ENCODE peak calls at places on chromosomes 6 and 20, in eight cellular contexts. N, T, G, Y, Z, B, H and I are unnamed samples.

GRCh38 chr6:41677430-41678045 is 39.3 kb downstream of the MDFI start:
- DNase-seq in N (no peak), T (no peak), G (peak; percentile 19), Y (no peak), Z (no peak), B (no peak), H (no peak), I (no peak)

GRCh38 chr20:63101781-63102719 is 95.3 kb upstream of the BHLHE23 start:
- DNase-seq in N (no peak), T (no peak), G (no peak), Y (peak; percentile 30), Z (peak; percentile 77), B (no peak), H (peak; percentile 20), I (peak; percentile 32)

GRCh38 chr6:108295676-108296075 is 822 bp downstream of the AFG1L start:
- DNase-seq in N (no peak), T (no peak), G (no peak), Y (no peak), Z (no peak), B (no peak), H (no peak), I (peak; percentile 43)

GRCh38 chr6:75347797-75348610 is 63.4 kb upstream of the TMEM30A start:
- DNase-seq in N (no peak), T (no peak), G (no peak), Y (no peak), Z (no peak), B (no peak), H (no peak), I (no peak)

GRCh38 chr6:3335169-3335568 is 76.4 kb downstream of the PSMG4 start:
- DNase-seq in N (no peak), T (no peak), G (no peak), Y (no peak), Z (no peak), B (no peak), H (no peak), I (no peak)

GRCh38 chr6:148550569-148550968 is 196.3 kb upstream of the UST start:
- DNase-seq in N (peak; percentile 32), T (no peak), G (no peak), Y (no peak), Z (no peak), B (no peak), H (no peak), I (no peak)

GRCh38 chr20:22716824-22717351 is 132.5 kb upstream of the FOXA2 start:
- DNase-seq in N (no peak), T (no peak), G (no peak), Y (no peak), Z (no peak), B (no peak), H (no peak), I (no peak)

GRCh38 chr6:166305562-166306117 is 2.6 kb downstream of the PRR18 start:
- DNase-seq in N (no peak), T (no peak), G (peak; percentile 68), Y (no peak), Z (no peak), B (no peak), H (no peak), I (no peak)

GRCh38 chr20:63107449-63108200 is 100.9 kb upstream of the BHLHE23 start:
- DNase-seq in N (no peak), T (no peak), G (no peak), Y (no peak), Z (no peak), B (no peak), H (no peak), I (no peak)

GRCh38 chr20:47502271-47502730 is 614 bp downstream of the NCOA3 start:
- DNase-seq in N (no peak), T (no peak), G (no peak), Y (peak; percentile 14), Z (peak; percentile 41), B (no peak), H (no peak), I (no peak)

GRCh38 chr6:44030812-44031454 is 96.3 kb downstream of the MRPL14 start:
- DNase-seq in N (no peak), T (no peak), G (no peak), Y (no peak), Z (no peak), B (no peak), H (no peak), I (no peak)

GRCh38 chr6:91509711-91510110 is 922.8 kb upstream of the MAP3K7 start:
- DNase-seq in N (no peak), T (no peak), G (no peak), Y (no peak), Z (no peak), B (no peak), H (no peak), I (no peak)

GRCh38 chr6:85078071-85078470 is 313.7 kb upstream of the TBX18 start:
- DNase-seq in N (peak; percentile 5), T (peak; percentile 39), G (no peak), Y (peak; percentile 94), Z (no peak), B (no peak), H (no peak), I (no peak)

GRCh38 chr6:79117752-79118151 is 39.7 kb upstream of the PHIP start:
- DNase-seq in N (no peak), T (no peak), G (no peak), Y (no peak), Z (no peak), B (no peak), H (no peak), I (no peak)

GRCh38 chr6:128463942-128464341 is 56.5 kb downstream of the PTPRK start:
- DNase-seq in N (no peak), T (no peak), G (no peak), Y (peak; percentile 8), Z (no peak), B (no peak), H (no peak), I (no peak)

GRCh38 chr6:29992792-29993191 is 50.5 kb downstream of the HLA-A start:
- DNase-seq in N (no peak), T (no peak), G (no peak), Y (no peak), Z (peak; percentile 34), B (no peak), H (no peak), I (no peak)

GRCh38 chr6:166251196-166251595 is 57.0 kb downstream of the PRR18 start:
- DNase-seq in N (no peak), T (no peak), G (no peak), Y (no peak), Z (no peak), B (peak; percentile 30), H (no peak), I (no peak)

GRCh38 chr20:63530788-63531160 is 6.4 kb downstream of the PTK6 start:
- DNase-seq in N (no peak), T (no peak), G (no peak), Y (no peak), Z (no peak), B (no peak), H (no peak), I (no peak)

GRCh38 chr6:130841128-130841728 is 14.0 kb downstream of the SMLR1 start:
- DNase-seq in N (no peak), T (no peak), G (peak; percentile 32), Y (peak; percentile 56), Z (no peak), B (no peak), H (no peak), I (no peak)

GRCh38 chr20:14264869-14265268 is 72.5 kb downstream of the FLRT3 start:
- DNase-seq in N (peak; percentile 22), T (no peak), G (peak; percentile 22), Y (peak; percentile 10), Z (no peak), B (no peak), H (no peak), I (no peak)

GRCh38 chr20:2206957-2207769 is 88.6 kb upstream of the TGM3 start:
- DNase-seq in N (peak; percentile 53), T (no peak), G (peak; percentile 72), Y (peak; percentile 55), Z (peak; percentile 78), B (no peak), H (peak; percentile 58), I (peak; percentile 50)

GRCh38 chr6:155813548-155813947 is 357.9 kb upstream of the NOX3 start:
- DNase-seq in N (no peak), T (no peak), G (no peak), Y (no peak), Z (no peak), B (no peak), H (no peak), I (no peak)

GRCh38 chr20:44429017-44429339 is 46.7 kb upstream of the TTPAL start:
- DNase-seq in N (no peak), T (no peak), G (no peak), Y (no peak), Z (no peak), B (no peak), H (no peak), I (no peak)

GRCh38 chr20:20369353-20370086 is 1.6 kb downstream of the INSM1 start:
- DNase-seq in N (no peak), T (no peak), G (peak; percentile 65), Y (no peak), Z (peak; percentile 53), B (no peak), H (no peak), I (no peak)

GRCh38 chr6:10166031-10166430 is 248.8 kb downstream of the TFAP2A start:
- DNase-seq in N (no peak), T (no peak), G (no peak), Y (no peak), Z (no peak), B (peak; percentile 6), H (no peak), I (no peak)

GRCh38 chr6:30163090-30163917 is at the start of gene TRIM15:
- DNase-seq in N (peak; percentile 90), T (no peak), G (no peak), Y (no peak), Z (peak; percentile 77), B (no peak), H (no peak), I (no peak)

GRCh38 chr20:47099749-47100515 is 205.3 kb downstream of the EYA2 start:
- DNase-seq in N (no peak), T (no peak), G (no peak), Y (no peak), Z (no peak), B (no peak), H (no peak), I (no peak)

GRCh38 chr6:116513224-116513875 is 1.9 kb downstream of the CALHM5 start:
- DNase-seq in N (no peak), T (no peak), G (no peak), Y (no peak), Z (no peak), B (no peak), H (no peak), I (no peak)

GRCh38 chr6:21102624-21103023 is 490.9 kb upstream of the SOX4 start:
- DNase-seq in N (no peak), T (no peak), G (no peak), Y (no peak), Z (no peak), B (no peak), H (no peak), I (no peak)

GRCh38 chr20:16613954-16614353 is 40.7 kb upstream of the KIF16B start:
- DNase-seq in N (no peak), T (no peak), G (no peak), Y (no peak), Z (no peak), B (no peak), H (no peak), I (no peak)

GRCh38 chr6:68776382-68776781 is 141.3 kb downstream of the ADGRB3 start:
- DNase-seq in N (no peak), T (no peak), G (no peak), Y (no peak), Z (no peak), B (no peak), H (no peak), I (no peak)

GRCh38 chr6:90375681-90376439 is 79.2 kb upstream of the BACH2 start:
- DNase-seq in N (no peak), T (peak; percentile 46), G (no peak), Y (peak; percentile 83), Z (no peak), B (peak; percentile 97), H (no peak), I (no peak)

GRCh38 chr6:5754904-5755303 is 251.8 kb downstream of the NRN1 start:
- DNase-seq in N (no peak), T (no peak), G (no peak), Y (no peak), Z (no peak), B (no peak), H (no peak), I (no peak)

GRCh38 chr6:37321101-37321500 is 32.7 kb upstream of the RNF8 start:
- DNase-seq in N (no peak), T (no peak), G (peak; percentile 63), Y (no peak), Z (no peak), B (no peak), H (no peak), I (no peak)